ENCODE peak calls at places on chromosomes 3 and 15, in five cellular contexts. One of them, this sample, is unnamed.

GRCh38 chr3:79255696-79256095 is 512.1 kb downstream of the ROBO1 start:
- DNase-seq in lower leg skin: no peak
- DNase-seq in H54: no peak
- DNase-seq in Peyer's patch: no peak
- DNase-seq in ovary: no peak
- DNase-seq in this sample: no peak

GRCh38 chr3:151553873-151554272 is 93.0 kb upstream of the IGSF10 start:
- DNase-seq in H54: no peak
- DNase-seq in Peyer's patch: no peak
- DNase-seq in lower leg skin: peak
- DNase-seq in ovary: peak
- DNase-seq in this sample: no peak

GRCh38 chr3:23425410-23425809 is 222.3 kb downstream of the UBE2E2 start:
- DNase-seq in ovary: no peak
- DNase-seq in lower leg skin: no peak
- DNase-seq in Peyer's patch: no peak
- DNase-seq in H54: no peak
- DNase-seq in this sample: no peak

GRCh38 chr3:54196330-54196975 is 74.1 kb downstream of the CACNA2D3 start:
- DNase-seq in Peyer's patch: no peak
- DNase-seq in ovary: no peak
- DNase-seq in H54: no peak
- DNase-seq in lower leg skin: no peak
- DNase-seq in this sample: no peak

GRCh38 chr15:40069178-40070165 is 30.5 kb upstream of the SRP14 start:
- DNase-seq in lower leg skin: peak
- DNase-seq in ovary: peak
- DNase-seq in Peyer's patch: peak
- DNase-seq in H54: peak
- DNase-seq in this sample: no peak

GRCh38 chr3:181103605-181104004 is 114.1 kb upstream of the DNAJC19 start:
- DNase-seq in ovary: no peak
- DNase-seq in lower leg skin: no peak
- DNase-seq in Peyer's patch: no peak
- DNase-seq in H54: peak
- DNase-seq in this sample: peak

GRCh38 chr15:32884136-32884535 is 166.3 kb downstream of the GREM1 start:
- DNase-seq in Peyer's patch: no peak
- DNase-seq in H54: no peak
- DNase-seq in lower leg skin: no peak
- DNase-seq in ovary: no peak
- DNase-seq in this sample: no peak

GRCh38 chr3:30964612-30965011 is 70.2 kb upstream of the GADL1 start:
- DNase-seq in ovary: no peak
- DNase-seq in H54: no peak
- DNase-seq in lower leg skin: peak
- DNase-seq in Peyer's patch: no peak
- DNase-seq in this sample: no peak

GRCh38 chr3:28901029-28901428 is 379.8 kb upstream of the RBMS3 start:
- DNase-seq in Peyer's patch: no peak
- DNase-seq in lower leg skin: peak
- DNase-seq in ovary: no peak
- DNase-seq in H54: no peak
- DNase-seq in this sample: peak

GRCh38 chr3:197500812-197501211 is 55.0 kb downstream of the BDH1 start:
- DNase-seq in ovary: no peak
- DNase-seq in lower leg skin: no peak
- DNase-seq in H54: no peak
- DNase-seq in Peyer's patch: no peak
- DNase-seq in this sample: no peak

GRCh38 chr15:77070180-77070499 is 769 bp downstream of the TSPAN3 start:
- DNase-seq in lower leg skin: no peak
- DNase-seq in H54: no peak
- DNase-seq in Peyer's patch: no peak
- DNase-seq in ovary: no peak
- DNase-seq in this sample: no peak

GRCh38 chr15:77069521-77070121 is 1.3 kb downstream of the TSPAN3 start:
- DNase-seq in Peyer's patch: peak
- DNase-seq in H54: no peak
- DNase-seq in ovary: peak
- DNase-seq in lower leg skin: no peak
- DNase-seq in this sample: peak

GRCh38 chr15:77071338-77072223 is 672 bp upstream of the TSPAN3 start:
- DNase-seq in Peyer's patch: no peak
- DNase-seq in H54: no peak
- DNase-seq in lower leg skin: no peak
- DNase-seq in ovary: no peak
- DNase-seq in this sample: no peak

GRCh38 chr15:77068633-77069032 is 2.3 kb downstream of the TSPAN3 start:
- DNase-seq in Peyer's patch: no peak
- DNase-seq in ovary: no peak
- DNase-seq in H54: no peak
- DNase-seq in lower leg skin: no peak
- DNase-seq in this sample: no peak

DNA sequence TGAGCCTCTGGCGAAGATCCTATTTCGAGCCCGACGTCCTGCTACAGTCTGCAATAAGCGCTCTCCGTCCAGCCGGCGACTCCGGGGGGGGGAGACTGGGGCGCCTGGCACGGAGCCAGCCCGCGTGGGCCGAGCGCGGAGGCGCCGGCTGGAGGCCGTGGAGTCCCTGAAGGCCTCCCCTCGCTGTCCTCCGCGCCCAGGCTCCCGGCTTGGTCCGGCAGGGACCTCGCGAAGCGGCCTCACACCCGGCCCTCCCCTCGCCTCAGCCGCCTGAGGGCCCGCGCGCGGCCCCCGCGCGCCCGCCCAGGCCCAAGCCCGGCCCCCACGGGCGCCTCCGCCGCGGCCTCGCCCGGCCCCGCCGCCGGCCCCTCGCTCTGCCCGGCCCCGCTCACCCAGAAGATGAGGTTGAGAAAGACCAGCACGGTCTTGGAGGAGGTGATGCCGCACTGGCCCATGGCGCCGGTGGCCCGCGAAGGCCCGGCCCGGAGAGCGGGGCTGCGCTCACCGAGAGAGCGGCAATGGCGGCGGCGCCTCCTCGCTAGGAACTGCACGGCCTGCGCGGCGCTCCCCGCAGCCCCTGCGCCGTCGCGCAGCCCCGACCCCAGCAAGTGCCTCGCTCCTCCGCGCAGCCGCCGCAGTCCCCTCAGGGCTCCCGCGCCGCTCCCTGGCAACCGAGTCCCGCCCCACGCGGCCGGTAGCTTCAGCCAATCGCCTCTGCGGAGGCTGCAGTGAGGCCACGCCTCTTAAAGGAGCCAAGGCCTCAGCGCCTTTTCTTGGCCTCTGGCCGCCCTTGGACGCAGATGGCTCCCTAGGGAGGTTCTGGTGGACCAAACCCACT is at the start of gene TSPAN3:
- DNase-seq in Peyer's patch: peak
- DNase-seq in lower leg skin: peak
- DNase-seq in ovary: peak
- DNase-seq in H54: peak
- DNase-seq in this sample: peak
- TF ChIP-seq POLR2A in Peyer's patch: peak
- TF ChIP-seq POLR2A in lower leg skin: peak
- TF ChIP-seq POLR2A in ovary: peak
- TF ChIP-seq POLR2A in H54: peak
- TF ChIP-seq POLR2A in this sample: peak

DNA sequence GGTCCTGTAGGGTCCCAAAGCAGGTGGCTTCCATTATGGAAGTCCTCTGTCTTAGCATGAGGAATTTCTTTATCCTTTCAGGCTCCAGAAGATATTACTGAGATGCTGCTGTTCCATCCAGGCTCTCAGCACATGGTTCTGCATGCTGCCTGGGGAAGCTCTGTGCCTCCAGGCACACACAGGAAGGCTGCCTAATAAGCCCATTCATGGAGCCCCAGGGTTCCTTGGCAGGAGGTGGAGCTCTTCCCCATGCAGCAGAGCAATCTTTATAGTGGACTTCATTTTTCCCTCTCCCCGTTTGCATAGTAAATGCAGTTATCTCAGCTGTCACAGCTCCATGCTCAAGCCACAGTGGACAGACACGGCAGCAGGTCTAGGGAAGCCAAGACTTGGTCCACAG is 57.6 kb downstream of the BOC start:
- DNase-seq in H54: no peak
- DNase-seq in Peyer's patch: no peak
- DNase-seq in ovary: no peak
- DNase-seq in lower leg skin: no peak
- DNase-seq in this sample: no peak
- TF ChIP-seq POLR2A in H54: no peak
- TF ChIP-seq POLR2A in Peyer's patch: no peak
- TF ChIP-seq POLR2A in ovary: no peak
- TF ChIP-seq POLR2A in lower leg skin: no peak
- TF ChIP-seq POLR2A in this sample: no peak

DNA sequence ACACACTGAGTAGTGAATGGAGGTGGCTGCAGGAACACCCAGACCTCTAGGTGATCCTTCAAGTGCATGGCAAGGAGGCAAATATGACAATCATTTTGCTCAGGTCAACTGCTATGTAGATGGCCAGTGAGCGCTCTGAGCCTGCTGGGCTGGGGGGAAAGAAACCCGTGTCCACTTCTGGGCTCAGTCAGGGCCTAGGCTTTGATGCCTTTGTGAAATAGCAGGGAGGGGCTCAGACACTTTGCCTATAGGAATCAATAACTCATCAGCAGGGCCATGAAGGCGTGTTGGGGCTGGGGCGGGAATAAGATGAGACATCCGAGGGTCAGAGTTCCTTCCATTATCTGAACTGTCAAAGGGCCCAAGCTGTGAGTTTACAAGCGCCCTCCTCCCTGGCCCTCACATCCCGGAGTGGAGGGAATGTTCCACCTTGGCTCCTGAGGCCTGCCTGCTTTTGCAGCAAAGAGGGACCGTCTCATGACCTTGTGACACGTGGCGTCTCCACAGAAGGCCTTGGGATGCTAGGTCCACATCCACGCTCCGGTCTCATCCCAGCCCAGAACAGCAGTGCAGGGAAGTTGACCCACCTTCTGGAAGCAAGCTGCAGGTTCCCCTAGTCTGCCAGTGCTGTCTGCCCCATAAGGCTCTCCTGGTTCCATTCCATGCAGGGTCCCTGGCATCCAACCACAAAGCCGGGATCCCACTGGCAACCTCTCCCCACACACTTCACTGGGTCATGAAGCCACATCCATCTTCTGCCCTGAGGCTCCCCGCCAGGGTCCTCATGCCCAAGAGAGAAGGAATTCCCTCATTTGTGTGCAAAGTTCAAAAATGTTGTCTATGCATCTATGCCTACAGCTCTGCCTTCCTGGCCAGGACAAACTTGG is 78.4 kb downstream of the CHSY1 start:
- DNase-seq in ovary: no peak
- DNase-seq in Peyer's patch: no peak
- DNase-seq in H54: no peak
- DNase-seq in lower leg skin: no peak
- DNase-seq in this sample: no peak
- TF ChIP-seq POLR2A in ovary: no peak
- TF ChIP-seq POLR2A in Peyer's patch: no peak
- TF ChIP-seq POLR2A in H54: no peak
- TF ChIP-seq POLR2A in lower leg skin: no peak
- TF ChIP-seq POLR2A in this sample: no peak

DNA sequence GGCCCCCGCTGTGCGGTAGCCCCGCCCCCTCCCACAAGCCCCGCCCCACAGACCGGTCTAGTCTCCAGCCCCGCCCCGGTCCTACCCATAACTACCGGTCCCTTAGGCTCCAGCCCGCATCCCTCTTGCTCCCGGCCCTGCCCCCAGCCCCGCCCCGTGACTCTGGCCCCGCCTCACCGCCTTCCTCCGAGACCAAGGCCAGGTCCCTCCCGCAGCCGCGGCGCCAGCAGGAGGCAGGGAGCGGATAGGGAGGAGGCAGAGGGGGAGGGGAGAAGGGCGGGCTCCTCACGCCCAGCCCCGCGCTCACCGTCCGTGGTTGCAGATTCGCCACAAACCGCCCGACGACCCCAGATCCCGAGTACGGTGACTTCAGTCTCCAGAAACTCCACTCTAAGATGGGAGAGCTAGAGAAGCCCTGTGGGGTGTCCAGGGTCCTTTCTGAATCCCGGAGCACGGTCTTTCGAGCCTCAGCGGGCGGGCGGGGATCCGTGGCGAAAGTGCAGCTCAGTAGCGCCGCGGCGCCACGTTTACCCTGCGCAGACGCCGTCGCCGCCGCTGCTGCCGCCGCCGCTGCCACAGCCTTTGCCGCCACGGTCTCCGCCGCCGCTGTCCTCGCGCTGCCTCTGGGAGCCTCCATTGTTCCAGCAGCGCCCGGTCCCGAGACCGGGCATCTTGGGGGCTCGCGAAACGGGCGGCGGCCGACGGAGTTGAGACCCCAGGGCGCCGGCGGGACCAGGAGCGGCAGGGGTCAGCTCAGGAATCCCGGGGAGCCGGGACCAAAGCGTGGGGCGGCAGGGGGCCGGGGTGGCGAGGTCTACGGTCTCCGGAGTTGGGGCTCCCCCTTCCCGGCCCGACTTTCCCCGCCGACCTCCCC is at the start of gene BRPF1:
- DNase-seq in H54: peak
- DNase-seq in lower leg skin: peak
- DNase-seq in Peyer's patch: peak
- DNase-seq in ovary: peak
- DNase-seq in this sample: peak
- TF ChIP-seq POLR2A in H54: peak
- TF ChIP-seq POLR2A in lower leg skin: no peak
- TF ChIP-seq POLR2A in Peyer's patch: peak
- TF ChIP-seq POLR2A in ovary: peak
- TF ChIP-seq POLR2A in this sample: peak

GRCh38 chr15:36844453-36845094 is 255.8 kb downstream of the MEIS2 start:
- DNase-seq in Peyer's patch: no peak
- DNase-seq in lower leg skin: no peak
- DNase-seq in ovary: no peak
- DNase-seq in H54: no peak
- DNase-seq in this sample: no peak

GRCh38 chr15:36845270-36845669 is 255.1 kb downstream of the MEIS2 start:
- DNase-seq in Peyer's patch: no peak
- DNase-seq in lower leg skin: no peak
- DNase-seq in H54: no peak
- DNase-seq in ovary: no peak
- DNase-seq in this sample: no peak

GRCh38 chr15:36841154-36841553 is 259.2 kb downstream of the MEIS2 start:
- DNase-seq in Peyer's patch: no peak
- DNase-seq in H54: no peak
- DNase-seq in ovary: no peak
- DNase-seq in lower leg skin: no peak
- DNase-seq in this sample: no peak

GRCh38 chr15:36843822-36844221 is 256.5 kb downstream of the MEIS2 start:
- DNase-seq in H54: no peak
- DNase-seq in Peyer's patch: no peak
- DNase-seq in ovary: no peak
- DNase-seq in lower leg skin: no peak
- DNase-seq in this sample: no peak
- TF ChIP-seq POLR2A in H54: no peak
- TF ChIP-seq POLR2A in Peyer's patch: no peak
- TF ChIP-seq POLR2A in ovary: no peak
- TF ChIP-seq POLR2A in lower leg skin: no peak
- TF ChIP-seq POLR2A in this sample: no peak

GRCh38 chr15:52281085-52282035 is 14.2 kb downstream of the MYO5C start:
- DNase-seq in H54: no peak
- DNase-seq in lower leg skin: no peak
- DNase-seq in Peyer's patch: no peak
- DNase-seq in ovary: no peak
- DNase-seq in this sample: no peak
- TF ChIP-seq POLR2A in H54: no peak
- TF ChIP-seq POLR2A in lower leg skin: no peak
- TF ChIP-seq POLR2A in Peyer's patch: no peak
- TF ChIP-seq POLR2A in ovary: no peak
- TF ChIP-seq POLR2A in this sample: no peak

This sample was measured in erythroblast.